ENCODE peak calls at places on chromosomes 7 and 10, in four cellular contexts. O is activated T-cell treated with anti-CD3 and anti-CD28 coated beads, Interleukin-2, amount 50 U/mL, for 4 hours; U is neuronal stem cell; A is neural progenitor cell. S is an unnamed sample.

GRCh38 chr7:90788057-90788456 is 191.9 kb downstream of the CDK14 start:
- DNase-seq in A (peak; percentile 3), U (no peak), O (no peak), S (no peak)

GRCh38 chr7:1108264-1108920 is 20.5 kb downstream of the GPER1 start:
- DNase-seq in U (no peak), O (no peak), A (no peak), S (no peak)

GRCh38 chr7:69439636-69440325 is 158.5 kb upstream of the AUTS2 start:
- DNase-seq in A (no peak), U (no peak), O (no peak), S (no peak)

GRCh38 chr7:92880212-92881090 is 44.1 kb upstream of the CDK6 start:
- DNase-seq in O (no peak), A (peak; percentile 62), U (no peak), S (no peak)

GRCh38 chr10:125102216-125102615 is 58.1 kb downstream of the CTBP2 start:
- DNase-seq in A (no peak), U (no peak), O (no peak), S (peak; percentile 36)

GRCh38 chr7:116802144-116802747 is 60.1 kb upstream of the CAPZA2 start:
- DNase-seq in U (peak; percentile 20), A (peak; percentile 67), O (no peak), S (no peak)

GRCh38 chr7:144854839-144855424 is 19.1 kb upstream of the TPK1 start:
- DNase-seq in U (peak; percentile 30), O (no peak), A (peak; percentile 64), S (no peak)

GRCh38 chr7:38851321-38851720 is 57.7 kb downstream of the VPS41 start:
- DNase-seq in O (no peak), A (no peak), U (no peak), S (no peak)

GRCh38 chr10:60167056-60167455 is 222.6 kb downstream of the ANK3 start:
- DNase-seq in U (no peak), O (no peak), A (no peak), S (no peak)

GRCh38 chr10:62264702-62265436 is 3.8 kb downstream of the RTKN2 start:
- DNase-seq in A (peak; percentile 73), U (peak; percentile 51), O (no peak), S (peak; percentile 54)

GRCh38 chr7:46679671-46680070 is 758.6 kb upstream of the IGFBP3 start:
- DNase-seq in A (no peak), U (no peak), O (no peak), S (no peak)

GRCh38 chr10:126082067-126082466 is 185.7 kb downstream of the FANK1 start:
- DNase-seq in O (no peak), U (no peak), A (no peak), S (no peak)

GRCh38 chr7:134419875-134420274 is 39.0 kb downstream of the AKR1B1 start:
- DNase-seq in O (no peak), U (no peak), A (no peak), S (no peak)

GRCh38 chr7:93310346-93310745 is 78.2 kb downstream of the VPS50 start:
- DNase-seq in O (no peak), A (no peak), U (no peak), S (no peak)

GRCh38 chr7:33736521-33737221 is 168.7 kb upstream of the BMPER start:
- DNase-seq in U (no peak), O (no peak), A (no peak), S (no peak)

GRCh38 chr10:49115796-49116508 is 630 bp upstream of the VSTM4 start:
- DNase-seq in A (no peak), O (no peak), U (no peak), S (no peak)

GRCh38 chr7:74355091-74355490 is 65.9 kb downstream of the CLIP2 start:
- DNase-seq in O (no peak), A (no peak), U (no peak), S (peak; percentile 18)

GRCh38 chr10:120262857-120263547 is 194.0 kb upstream of the PLPP4 start:
- DNase-seq in U (no peak), A (no peak), O (no peak), S (no peak)

GRCh38 chr7:73351447-73352167 is 23.6 kb downstream of the FKBP6 start:
- DNase-seq in O (no peak), A (no peak), U (no peak), S (no peak)

GRCh38 chr7:137715101-137715500 is 131.7 kb downstream of the DGKI start:
- DNase-seq in A (no peak), U (no peak), O (no peak), S (no peak)

GRCh38 chr7:76318488-76319353 is 16.2 kb downstream of the HSPB1 start:
- DNase-seq in A (peak; percentile 78), O (peak; percentile 52), U (peak; percentile 56), S (peak; percentile 86)

GRCh38 chr10:63765126-63765525 is 243.9 kb downstream of the REEP3 start:
- DNase-seq in O (no peak), U (no peak), A (no peak), S (no peak)

GRCh38 chr10:101818958-101819633 is 852 bp upstream of the OGA start:
- DNase-seq in A (peak; percentile 65), O (no peak), U (no peak), S (no peak)

GRCh38 chr10:103157246-103157645 is 35.8 kb downstream of the NT5C2 start:
- DNase-seq in U (no peak), A (no peak), O (no peak), S (no peak)

GRCh38 chr10:77792155-77792554 is 134.4 kb downstream of the DLG5 start:
- DNase-seq in U (no peak), O (no peak), A (no peak), S (no peak)

GRCh38 chr10:113569576-113569975 is 16.7 kb downstream of the HABP2 start:
- DNase-seq in O (no peak), U (no peak), A (no peak), S (no peak)

GRCh38 chr7:31051598-31052503 is at the start of gene ADCYAP1R1:
- DNase-seq in O (no peak), A (peak; percentile 84), U (peak; percentile 58), S (no peak)

GRCh38 chr7:143289421-143289820 is 1.3 kb downstream of the CASP2 start:
- DNase-seq in O (no peak), A (no peak), U (no peak), S (no peak)

GRCh38 chr7:157517782-157518513 is 181.1 kb downstream of the DNAJB6 start:
- DNase-seq in O (no peak), A (no peak), U (no peak), S (no peak)

GRCh38 chr7:43039346-43039745 is 73.1 kb upstream of the HECW1 start:
- DNase-seq in O (no peak), U (no peak), A (no peak), S (peak; percentile 15)

GRCh38 chr10:43128958-43129706 is 9.1 kb upstream of the CSGALNACT2 start:
- DNase-seq in U (no peak), O (no peak), A (no peak), S (peak; percentile 93)